ENCODE peak calls at places on chromosomes 7 and 10, in eight cellular contexts. One of them, this sample, is unnamed.

GRCh38 chr7:77982926-77983550 is 184.5 kb downstream of the PHTF2 start:
- DNase-seq in mammary epithelial cell: peak
- DNase-seq in hepatocyte: no peak
- DNase-seq in fibroblast of lung: no peak
- DNase-seq in PC-9: peak
- DNase-seq in HepG2: no peak
- DNase-seq in HCT116: no peak
- DNase-seq in astrocyte: peak
- DNase-seq in this sample: no peak

GRCh38 chr7:155230169-155230593 is 67.5 kb upstream of the INSIG1 start:
- DNase-seq in HCT116: peak
- DNase-seq in HepG2: peak
- DNase-seq in hepatocyte: peak
- DNase-seq in astrocyte: peak
- DNase-seq in fibroblast of lung: peak
- DNase-seq in PC-9: peak
- DNase-seq in mammary epithelial cell: peak
- DNase-seq in this sample: no peak

GRCh38 chr10:54909165-54909564 is 108.1 kb upstream of the PCDH15 start:
- DNase-seq in hepatocyte: no peak
- DNase-seq in PC-9: no peak
- DNase-seq in HCT116: no peak
- DNase-seq in astrocyte: no peak
- DNase-seq in HepG2: no peak
- DNase-seq in fibroblast of lung: no peak
- DNase-seq in mammary epithelial cell: no peak
- DNase-seq in this sample: no peak

GRCh38 chr7:70678621-70679251 is 453.2 kb upstream of the GALNT17 start:
- DNase-seq in HCT116: no peak
- DNase-seq in mammary epithelial cell: peak
- DNase-seq in HepG2: no peak
- DNase-seq in astrocyte: peak
- DNase-seq in hepatocyte: no peak
- DNase-seq in fibroblast of lung: peak
- DNase-seq in PC-9: no peak
- DNase-seq in this sample: no peak

GRCh38 chr10:128976886-128977285 is 490.2 kb upstream of the MGMT start:
- DNase-seq in mammary epithelial cell: no peak
- DNase-seq in PC-9: no peak
- DNase-seq in hepatocyte: no peak
- DNase-seq in HCT116: no peak
- DNase-seq in fibroblast of lung: no peak
- DNase-seq in astrocyte: no peak
- DNase-seq in HepG2: no peak
- DNase-seq in this sample: no peak

GRCh38 chr10:70765794-70766594 is 19.2 kb downstream of the TBATA start:
- DNase-seq in fibroblast of lung: no peak
- DNase-seq in astrocyte: no peak
- DNase-seq in HCT116: no peak
- DNase-seq in hepatocyte: no peak
- DNase-seq in PC-9: no peak
- DNase-seq in HepG2: no peak
- DNase-seq in mammary epithelial cell: no peak
- DNase-seq in this sample: no peak

GRCh38 chr10:34236927-34237326 is 578.2 kb downstream of the PARD3 start:
- DNase-seq in hepatocyte: no peak
- DNase-seq in HCT116: no peak
- DNase-seq in PC-9: no peak
- DNase-seq in fibroblast of lung: peak
- DNase-seq in HepG2: no peak
- DNase-seq in mammary epithelial cell: no peak
- DNase-seq in astrocyte: peak
- DNase-seq in this sample: no peak

GRCh38 chr7:16357921-16358320 is 63.4 kb downstream of the CRPPA start:
- DNase-seq in astrocyte: no peak
- DNase-seq in mammary epithelial cell: no peak
- DNase-seq in HCT116: no peak
- DNase-seq in hepatocyte: no peak
- DNase-seq in PC-9: no peak
- DNase-seq in HepG2: no peak
- DNase-seq in fibroblast of lung: no peak
- DNase-seq in this sample: no peak

GRCh38 chr10:108064856-108065255 is 900.4 kb upstream of the SORCS1 start:
- DNase-seq in fibroblast of lung: no peak
- DNase-seq in HCT116: no peak
- DNase-seq in HepG2: no peak
- DNase-seq in hepatocyte: no peak
- DNase-seq in astrocyte: no peak
- DNase-seq in PC-9: no peak
- DNase-seq in mammary epithelial cell: no peak
- DNase-seq in this sample: no peak

GRCh38 chr7:137590686-137591255 is 247.2 kb upstream of the PTN start:
- DNase-seq in HepG2: no peak
- DNase-seq in astrocyte: no peak
- DNase-seq in hepatocyte: no peak
- DNase-seq in PC-9: no peak
- DNase-seq in HCT116: no peak
- DNase-seq in mammary epithelial cell: no peak
- DNase-seq in fibroblast of lung: no peak
- DNase-seq in this sample: no peak

GRCh38 chr10:42937649-42938180 is 139.2 kb upstream of the RET start:
- DNase-seq in astrocyte: no peak
- DNase-seq in HCT116: no peak
- DNase-seq in fibroblast of lung: no peak
- DNase-seq in hepatocyte: no peak
- DNase-seq in HepG2: no peak
- DNase-seq in mammary epithelial cell: no peak
- DNase-seq in PC-9: no peak
- DNase-seq in this sample: no peak

GRCh38 chr7:36549003-36549402 is 159.3 kb downstream of the ANLN start:
- DNase-seq in PC-9: no peak
- DNase-seq in HCT116: no peak
- DNase-seq in fibroblast of lung: no peak
- DNase-seq in hepatocyte: no peak
- DNase-seq in HepG2: no peak
- DNase-seq in mammary epithelial cell: no peak
- DNase-seq in astrocyte: peak
- DNase-seq in this sample: no peak

GRCh38 chr10:101123085-101123814 is 7.8 kb upstream of the TLX1 start:
- DNase-seq in hepatocyte: no peak
- DNase-seq in HepG2: no peak
- DNase-seq in fibroblast of lung: no peak
- DNase-seq in astrocyte: no peak
- DNase-seq in mammary epithelial cell: no peak
- DNase-seq in PC-9: peak
- DNase-seq in HCT116: no peak
- DNase-seq in this sample: no peak
- TF ChIP-seq EZH2 in hepatocyte: peak
- TF ChIP-seq EZH2 in HepG2: no peak
- TF ChIP-seq EZH2 in fibroblast of lung: no peak
- TF ChIP-seq EZH2 in astrocyte: peak
- TF ChIP-seq EZH2 in mammary epithelial cell: no peak
- TF ChIP-seq EZH2 in PC-9: no peak
- TF ChIP-seq EZH2 in HCT116: no peak
- TF ChIP-seq EZH2 in this sample: no peak

DNA sequence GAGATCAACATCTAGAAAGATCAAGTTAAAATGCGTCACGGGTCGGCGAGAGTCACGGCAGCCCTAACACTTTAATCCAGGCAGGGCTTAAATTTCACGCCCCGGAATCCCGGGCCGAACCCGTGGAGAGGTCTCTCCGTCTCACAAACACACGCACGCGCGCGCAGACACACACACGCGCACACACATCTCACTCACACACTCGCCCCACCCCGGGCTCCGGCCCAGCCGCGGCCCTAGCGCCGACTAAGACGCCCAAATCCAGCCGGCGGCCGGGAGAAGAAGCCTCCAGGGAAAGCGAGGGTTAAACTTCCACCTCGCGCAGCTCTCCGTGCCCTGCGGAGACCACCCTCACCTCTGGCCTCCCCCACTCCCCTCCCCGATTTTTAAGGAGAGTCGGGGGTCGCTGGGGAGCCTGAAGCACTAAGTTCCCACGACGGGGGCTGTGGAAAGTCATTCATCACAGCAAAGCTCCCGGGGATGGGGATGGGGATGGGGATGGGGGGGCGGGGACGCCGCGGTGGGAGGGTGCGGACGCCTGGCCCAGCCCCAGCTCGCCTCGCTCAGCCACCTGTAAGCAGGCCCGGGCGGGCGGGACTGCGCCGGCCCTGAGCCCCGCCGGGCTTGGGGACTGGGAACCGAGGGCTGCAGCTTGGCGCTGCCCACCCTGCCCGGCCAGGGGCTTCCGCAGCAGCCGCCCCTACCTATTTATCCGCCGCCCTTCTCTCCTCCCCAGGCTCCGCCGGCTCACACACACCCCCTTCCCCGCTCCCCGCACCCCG is 1.6 kb downstream of the PDGFA start:
- DNase-seq in HepG2: no peak
- DNase-seq in PC-9: peak
- DNase-seq in mammary epithelial cell: peak
- DNase-seq in fibroblast of lung: peak
- DNase-seq in HCT116: no peak
- DNase-seq in hepatocyte: peak
- DNase-seq in astrocyte: peak
- DNase-seq in this sample: no peak
- TF ChIP-seq EZH2 in HepG2: peak
- TF ChIP-seq EZH2 in PC-9: no peak
- TF ChIP-seq EZH2 in mammary epithelial cell: no peak
- TF ChIP-seq EZH2 in fibroblast of lung: no peak
- TF ChIP-seq EZH2 in HCT116: no peak
- TF ChIP-seq EZH2 in hepatocyte: peak
- TF ChIP-seq EZH2 in astrocyte: no peak
- TF ChIP-seq EZH2 in this sample: peak

GRCh38 chr10:117537436-117537903 is 5.1 kb upstream of the EMX2 start:
- DNase-seq in fibroblast of lung: peak
- DNase-seq in astrocyte: no peak
- DNase-seq in mammary epithelial cell: no peak
- DNase-seq in PC-9: peak
- DNase-seq in HCT116: no peak
- DNase-seq in hepatocyte: peak
- DNase-seq in HepG2: no peak
- DNase-seq in this sample: no peak

GRCh38 chr10:117539271-117539876 is 3.2 kb upstream of the EMX2 start:
- DNase-seq in HepG2: no peak
- DNase-seq in astrocyte: no peak
- DNase-seq in PC-9: no peak
- DNase-seq in hepatocyte: no peak
- DNase-seq in HCT116: no peak
- DNase-seq in fibroblast of lung: no peak
- DNase-seq in mammary epithelial cell: no peak
- DNase-seq in this sample: no peak

GRCh38 chr10:117536359-117536861 is 6.1 kb upstream of the EMX2 start:
- DNase-seq in HCT116: no peak
- DNase-seq in mammary epithelial cell: no peak
- DNase-seq in fibroblast of lung: no peak
- DNase-seq in HepG2: no peak
- DNase-seq in hepatocyte: no peak
- DNase-seq in PC-9: no peak
- DNase-seq in astrocyte: no peak
- DNase-seq in this sample: no peak

GRCh38 chr10:117536862-117537435 is 5.6 kb upstream of the EMX2 start:
- DNase-seq in fibroblast of lung: no peak
- DNase-seq in hepatocyte: no peak
- DNase-seq in HCT116: no peak
- DNase-seq in PC-9: no peak
- DNase-seq in HepG2: no peak
- DNase-seq in mammary epithelial cell: no peak
- DNase-seq in astrocyte: no peak
- DNase-seq in this sample: no peak

DNA sequence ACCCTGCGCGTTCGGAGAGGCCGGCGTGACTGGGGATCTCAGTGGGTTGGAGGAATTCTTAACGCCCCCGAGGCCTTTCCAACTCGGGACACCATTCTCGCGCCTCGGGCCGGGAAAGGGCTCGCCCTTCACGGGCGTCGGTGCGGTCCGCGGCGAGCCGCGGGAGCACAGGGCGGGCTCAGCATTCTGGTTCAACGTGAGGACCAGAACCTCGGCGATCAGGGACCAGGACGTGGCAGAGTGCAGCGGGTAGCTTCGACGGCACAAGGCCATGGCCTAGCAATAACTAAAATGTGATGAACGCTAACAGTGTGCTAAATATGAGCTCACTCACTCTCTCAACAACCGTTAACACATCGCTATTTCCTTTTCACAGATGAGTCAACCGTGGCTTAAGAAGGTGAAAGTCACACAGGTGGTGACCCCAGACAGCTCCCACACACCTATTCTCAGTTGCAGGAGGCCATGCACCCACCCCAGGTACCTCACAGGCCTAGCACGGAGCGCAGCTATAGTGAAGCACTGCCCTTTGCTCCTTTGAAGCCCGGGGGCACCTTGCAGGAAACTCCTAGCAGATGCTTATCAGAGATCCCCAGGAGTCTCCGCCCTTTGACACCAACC is 4.5 kb upstream of the EMX2 start:
- DNase-seq in HCT116: no peak
- DNase-seq in hepatocyte: no peak
- DNase-seq in astrocyte: no peak
- DNase-seq in mammary epithelial cell: no peak
- DNase-seq in fibroblast of lung: no peak
- DNase-seq in PC-9: no peak
- DNase-seq in HepG2: no peak
- DNase-seq in this sample: no peak
- TF ChIP-seq EZH2 in HCT116: no peak
- TF ChIP-seq EZH2 in hepatocyte: no peak
- TF ChIP-seq EZH2 in astrocyte: no peak
- TF ChIP-seq EZH2 in mammary epithelial cell: no peak
- TF ChIP-seq EZH2 in fibroblast of lung: no peak
- TF ChIP-seq EZH2 in PC-9: no peak
- TF ChIP-seq EZH2 in HepG2: peak
- TF ChIP-seq EZH2 in this sample: no peak

GRCh38 chr10:27748586-27748985 is 3.0 kb upstream of the MKX start:
- DNase-seq in HCT116: no peak
- DNase-seq in astrocyte: no peak
- DNase-seq in mammary epithelial cell: no peak
- DNase-seq in fibroblast of lung: no peak
- DNase-seq in PC-9: no peak
- DNase-seq in hepatocyte: no peak
- DNase-seq in HepG2: no peak
- DNase-seq in this sample: no peak

GRCh38 chr10:27745380-27745718 is 270 bp downstream of the MKX start:
- DNase-seq in mammary epithelial cell: no peak
- DNase-seq in HepG2: no peak
- DNase-seq in PC-9: no peak
- DNase-seq in fibroblast of lung: no peak
- DNase-seq in HCT116: no peak
- DNase-seq in astrocyte: no peak
- DNase-seq in hepatocyte: no peak
- DNase-seq in this sample: no peak

GRCh38 chr10:27745719-27746363 is at the start of gene MKX:
- DNase-seq in PC-9: no peak
- DNase-seq in HepG2: no peak
- DNase-seq in hepatocyte: peak
- DNase-seq in fibroblast of lung: peak
- DNase-seq in mammary epithelial cell: peak
- DNase-seq in HCT116: no peak
- DNase-seq in astrocyte: peak
- DNase-seq in this sample: no peak

GRCh38 chr10:27746364-27747095 is 911 bp upstream of the MKX start:
- DNase-seq in HepG2: no peak
- DNase-seq in astrocyte: no peak
- DNase-seq in PC-9: no peak
- DNase-seq in fibroblast of lung: no peak
- DNase-seq in HCT116: no peak
- DNase-seq in hepatocyte: no peak
- DNase-seq in mammary epithelial cell: peak
- DNase-seq in this sample: no peak

GRCh38 chr10:27747096-27747451 is 1.5 kb upstream of the MKX start:
- DNase-seq in HCT116: no peak
- DNase-seq in hepatocyte: no peak
- DNase-seq in HepG2: no peak
- DNase-seq in PC-9: no peak
- DNase-seq in astrocyte: no peak
- DNase-seq in fibroblast of lung: peak
- DNase-seq in mammary epithelial cell: no peak
- DNase-seq in this sample: no peak
- TF ChIP-seq EZH2 in HCT116: no peak
- TF ChIP-seq EZH2 in hepatocyte: no peak
- TF ChIP-seq EZH2 in HepG2: no peak
- TF ChIP-seq EZH2 in PC-9: no peak
- TF ChIP-seq EZH2 in astrocyte: no peak
- TF ChIP-seq EZH2 in fibroblast of lung: peak
- TF ChIP-seq EZH2 in mammary epithelial cell: no peak
- TF ChIP-seq EZH2 in this sample: no peak